ENCODE peak calls at places on chromosomes 1 and 21, in six cellular contexts. I is HAP-1; C is CD4-positive, alpha-beta memory T cell; R is NCI-H1436; Y is head of caudate nucleus; Q is CD4-positive, CD25-positive, alpha-beta regulatory T cell. D is an unnamed sample.

GRCh38 chr1:169122976-169123375 is 16.5 kb downstream of the ATP1B1 start:
- DNase-seq in C (no peak), R (no peak), I (no peak), Y (no peak), Q (no peak), D (no peak)

GRCh38 chr1:178612261-178612660 is 99.4 kb downstream of the TEX35 start:
- DNase-seq in I (no peak), R (no peak), Q (no peak), C (no peak), Y (no peak), D (no peak)

GRCh38 chr21:17348357-17348756 is 164.5 kb upstream of the CXADR start:
- DNase-seq in I (no peak), R (no peak), C (no peak), Y (no peak), Q (no peak), D (no peak)

GRCh38 chr1:240004086-240004749 is 87.5 kb upstream of the FMN2 start:
- DNase-seq in Y (no peak), C (no peak), I (no peak), Q (peak), R (no peak), D (no peak)

GRCh38 chr1:7560601-7561181 is 210.4 kb upstream of the VAMP3 start:
- DNase-seq in I (no peak), R (no peak), Q (no peak), C (no peak), Y (no peak), D (no peak)

GRCh38 chr1:230849451-230850194 is 18.7 kb downstream of the C1orf198 start:
- DNase-seq in Q (no peak), R (no peak), I (no peak), Y (no peak), C (no peak), D (no peak)

GRCh38 chr1:25914074-25914995 is 8.1 kb upstream of the STMN1 start:
- DNase-seq in Q (no peak), Y (no peak), C (no peak), R (no peak), I (no peak), D (no peak)

GRCh38 chr1:31701137-31701736 is 2.6 kb downstream of the COL16A1 start:
- DNase-seq in R (peak), Y (peak), I (peak), C (no peak), Q (no peak), D (no peak)